ENCODE peak calls at places on chromosomes 4 and X, in five cellular contexts. A, K, B, D and Y are unnamed samples.

GRCh38 chrX:43703211-43703791 is 47.2 kb downstream of the MAOA start:
- DNase-seq in A (no peak), B (no peak), K (peak; percentile 27), D (no peak), Y (no peak)

GRCh38 chr4:13511101-13511500 is 27.0 kb upstream of the RAB28 start:
- DNase-seq in B (no peak), D (no peak), A (no peak), K (no peak), Y (no peak)

GRCh38 chrX:108000751-108001150 is 18.6 kb upstream of the TEX13B start:
- DNase-seq in A (no peak), D (no peak), K (no peak), B (peak; percentile 93), Y (no peak)

GRCh38 chr4:80071643-80072606 is 1.1 kb downstream of the ANTXR2 start:
- DNase-seq in K (no peak), B (peak; percentile 48), A (peak; percentile 68), D (peak; percentile 33), Y (peak; percentile 78)

GRCh38 chrX:150238656-150239382 is 124.3 kb upstream of the MAMLD1 start:
- DNase-seq in D (no peak), B (no peak), K (no peak), A (no peak), Y (no peak)

GRCh38 chr4:83489711-83490326 is 4.9 kb upstream of the ABRAXAS1 start:
- DNase-seq in B (no peak), A (no peak), D (no peak), K (no peak), Y (no peak)

GRCh38 chrX:41275661-41276609 is 58.0 kb upstream of the DDX3X start:
- DNase-seq in A (peak; percentile 77), K (peak; percentile 22), D (peak; percentile 15), B (peak; percentile 65), Y (peak; percentile 86)

GRCh38 chr4:1752284-1753041 is 31.1 kb downstream of the TACC3 start:
- DNase-seq in A (no peak), B (peak; percentile 35), D (no peak), K (no peak), Y (no peak)

GRCh38 chrX:115036029-115036428 is 18.6 kb upstream of the IL13RA2 start:
- DNase-seq in D (no peak), A (no peak), K (no peak), B (no peak), Y (no peak)

GRCh38 chr4:108425988-108426387 is 194.4 kb upstream of the RPL34 start:
- DNase-seq in A (no peak), D (no peak), B (no peak), K (peak; percentile 59), Y (no peak)

GRCh38 chrX:15301924-15302323 is 13.5 kb downstream of the ASB11 start:
- DNase-seq in K (no peak), A (peak; percentile 47), B (no peak), D (no peak), Y (peak; percentile 81)

GRCh38 chr4:6855692-6856297 is 53.8 kb upstream of the TBC1D14 start:
- DNase-seq in K (no peak), B (peak; percentile 47), A (no peak), D (peak; percentile 20), Y (no peak)

GRCh38 chr4:36254355-36254754 is 10.0 kb upstream of the ARAP2 start:
- DNase-seq in B (no peak), D (no peak), K (no peak), A (no peak), Y (no peak)

GRCh38 chrX:102840871-102841705 is 96.0 kb upstream of the RAB40AL start:
- DNase-seq in D (no peak), K (no peak), A (no peak), B (no peak), Y (no peak)

GRCh38 chr4:159368320-159368719 is 265.4 kb downstream of the RAPGEF2 start:
- DNase-seq in B (no peak), A (no peak), D (no peak), K (no peak), Y (no peak)

GRCh38 chr4:79857811-79858210 is 215.2 kb downstream of the ANTXR2 start:
- DNase-seq in A (no peak), D (no peak), K (no peak), B (no peak), Y (no peak)

GRCh38 chrX:2325076-2325784 is 175.5 kb downstream of the DHRSX start:
- DNase-seq in A (peak; percentile 68), D (peak; percentile 15), B (no peak), K (no peak), Y (peak; percentile 96)

GRCh38 chr4:112449708-112450107 is 66.3 kb downstream of the NEUROG2 start:
- DNase-seq in B (no peak), A (no peak), K (no peak), D (no peak), Y (no peak)

GRCh38 chr4:54959656-54960055 is 165.7 kb downstream of the KDR start:
- DNase-seq in D (no peak), K (peak; percentile 92), B (no peak), A (no peak), Y (no peak)

GRCh38 chr4:185541251-185541671 is 6.0 kb upstream of the PDLIM3 start:
- DNase-seq in D (no peak), B (no peak), A (peak; percentile 71), K (no peak), Y (peak; percentile 77)

GRCh38 chrX:12890467-12890866 is 16.0 kb upstream of the TLR8 start:
- DNase-seq in A (no peak), D (no peak), B (no peak), K (no peak), Y (no peak)

GRCh38 chr4:81470456-81471327 is 1.0 kb downstream of the RASGEF1B start:
- DNase-seq in B (peak; percentile 33), K (no peak), A (peak; percentile 61), D (no peak), Y (peak; percentile 79)

GRCh38 chr4:137394000-137394399 is 138.3 kb downstream of the PCDH18 start:
- DNase-seq in K (no peak), A (no peak), B (peak; percentile 59), D (no peak), Y (no peak)

GRCh38 chr4:158783775-158784174 is 14.9 kb downstream of the FNIP2 start:
- DNase-seq in A (no peak), D (no peak), B (no peak), K (no peak), Y (no peak)

GRCh38 chrX:38754102-38754790 is 47.0 kb upstream of the MID1IP1 start:
- DNase-seq in K (no peak), D (no peak), A (no peak), B (peak; percentile 53), Y (no peak)

GRCh38 chrX:132958086-132958703 is at the start of gene HS6ST2:
- DNase-seq in D (no peak), B (peak; percentile 62), K (no peak), A (no peak), Y (no peak)

GRCh38 chr4:8186883-8187282 is 12.2 kb upstream of the SH3TC1 start:
- DNase-seq in D (no peak), A (no peak), K (no peak), B (no peak), Y (no peak)

GRCh38 chr4:78720994-78721677 is 55.0 kb upstream of the BMP2K start:
- DNase-seq in A (no peak), B (no peak), K (no peak), D (no peak), Y (no peak)

GRCh38 chr4:40055379-40055872 is 1.2 kb upstream of the N4BP2 start:
- DNase-seq in K (no peak), B (no peak), D (peak; percentile 9), A (no peak), Y (no peak)

GRCh38 chr4:20251061-20251795 is 477 bp upstream of the SLIT2 start:
- DNase-seq in D (no peak), K (no peak), B (peak; percentile 61), A (no peak), Y (no peak)

GRCh38 chrX:9535101-9535500 is 70.2 kb downstream of the TBL1X start:
- DNase-seq in B (no peak), D (no peak), A (no peak), K (no peak), Y (no peak)

GRCh38 chr4:17773125-17773698 is 8.2 kb downstream of the FAM184B start:
- DNase-seq in K (no peak), D (no peak), B (peak; percentile 80), A (no peak), Y (no peak)

GRCh38 chrX:48511561-48511960 is 2.8 kb downstream of the PORCN start:
- DNase-seq in B (no peak), A (no peak), K (no peak), D (no peak), Y (no peak)

GRCh38 chr4:123163501-123163900 is 233.1 kb upstream of the SPRY1 start:
- DNase-seq in D (no peak), K (no peak), B (no peak), A (no peak), Y (no peak)

GRCh38 chrX:41003501-41004286 is 81.6 kb upstream of the USP9X start:
- DNase-seq in D (no peak), K (no peak), B (no peak), A (no peak), Y (no peak)